ENCODE peak calls at places on chromosome 16, in nine cellular contexts. F is epithelial cell of esophagus, X is lower lobe of right lung, N is HCT116, A is RWPE1, G is bronchial epithelial cell, S is mucosa of descending colon, T is WTC11, L is GM06990. D is an unnamed sample.

GRCh38 chr16:23298290-23298689 is 3.8 kb upstream of the SCNN1B start:
- DNase-seq in F (no peak), X (no peak), N (no peak), A (no peak), G (no peak), S (no peak), T (no peak), L (no peak), D (no peak)

GRCh38 chr16:80466024-80466986 is 74.5 kb upstream of the DYNLRB2 start:
- DNase-seq in F (peak), X (peak), N (peak), A (peak), G (peak), S (peak), T (peak), L (peak), D (peak)

GRCh38 chr16:56013962-56014552 is 138.9 kb upstream of the CES5A start:
- DNase-seq in F (peak), X (peak), N (peak), A (peak), G (peak), S (peak), T (peak), L (no peak), D (peak)

GRCh38 chr16:8890549-8890921 is 8.4 kb downstream of the LITAFD start:
- DNase-seq in F (no peak), X (peak), N (no peak), A (no peak), G (no peak), S (no peak), T (no peak), L (no peak), D (no peak)

GRCh38 chr16:30378236-30379164 is 3.9 kb downstream of the SEPTIN1 start:
- DNase-seq in F (peak), X (peak), N (peak), A (peak), G (peak), S (peak), T (peak), L (peak), D (peak)

GRCh38 chr16:3328643-3329042 is 23.3 kb downstream of the ZNF75A start:
- DNase-seq in F (no peak), X (no peak), N (no peak), A (no peak), G (no peak), S (peak), T (no peak), L (no peak), D (no peak)

GRCh38 chr16:30893082-30893743 is 664 bp downstream of the BCL7C start:
- DNase-seq in F (no peak), X (no peak), N (no peak), A (no peak), G (no peak), S (peak), T (peak), L (no peak), D (no peak)

GRCh38 chr16:88613-89012 is 10.6 kb downstream of the MPG start:
- DNase-seq in F (no peak), X (peak), N (no peak), A (no peak), G (no peak), S (no peak), T (no peak), L (no peak), D (no peak)

GRCh38 chr16:23434380-23434779 is 18.6 kb downstream of the COG7 start:
- DNase-seq in F (peak), X (no peak), N (peak), A (peak), G (peak), S (peak), T (no peak), L (peak), D (no peak)

GRCh38 chr16:61792194-61792904 is 243.9 kb downstream of the CDH8 start:
- DNase-seq in F (peak), X (no peak), N (no peak), A (peak), G (peak), S (no peak), T (no peak), L (no peak), D (no peak)

DNA sequence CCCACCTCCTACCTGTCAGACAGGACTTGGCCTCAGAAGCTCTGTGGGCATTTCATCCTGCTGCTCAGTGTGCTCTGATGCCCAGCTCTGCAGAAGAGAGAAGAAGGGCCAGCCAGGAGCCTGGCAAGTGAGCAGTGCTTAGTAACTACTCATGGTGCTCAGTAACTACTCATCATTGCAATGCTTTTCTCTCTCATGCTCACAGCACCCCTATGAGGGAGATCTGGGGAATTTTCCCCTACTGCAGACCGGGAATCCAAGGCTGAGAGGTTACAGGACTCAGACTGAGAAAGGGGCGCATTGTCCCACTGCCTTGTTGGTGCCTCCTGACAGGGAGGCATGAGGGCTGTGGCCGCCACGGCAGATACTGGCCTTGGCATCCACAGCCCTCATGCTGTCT is 261.1 kb downstream of the C16orf95 start:
- DNase-seq in F (peak), X (no peak), N (no peak), A (no peak), G (no peak), S (no peak), T (no peak), L (no peak), D (no peak)
- TF ChIP-seq CTCF in F (no peak), X (no peak), N (peak), A (no peak), G (no peak), S (no peak), T (no peak), L (no peak), D (no peak)

DNA sequence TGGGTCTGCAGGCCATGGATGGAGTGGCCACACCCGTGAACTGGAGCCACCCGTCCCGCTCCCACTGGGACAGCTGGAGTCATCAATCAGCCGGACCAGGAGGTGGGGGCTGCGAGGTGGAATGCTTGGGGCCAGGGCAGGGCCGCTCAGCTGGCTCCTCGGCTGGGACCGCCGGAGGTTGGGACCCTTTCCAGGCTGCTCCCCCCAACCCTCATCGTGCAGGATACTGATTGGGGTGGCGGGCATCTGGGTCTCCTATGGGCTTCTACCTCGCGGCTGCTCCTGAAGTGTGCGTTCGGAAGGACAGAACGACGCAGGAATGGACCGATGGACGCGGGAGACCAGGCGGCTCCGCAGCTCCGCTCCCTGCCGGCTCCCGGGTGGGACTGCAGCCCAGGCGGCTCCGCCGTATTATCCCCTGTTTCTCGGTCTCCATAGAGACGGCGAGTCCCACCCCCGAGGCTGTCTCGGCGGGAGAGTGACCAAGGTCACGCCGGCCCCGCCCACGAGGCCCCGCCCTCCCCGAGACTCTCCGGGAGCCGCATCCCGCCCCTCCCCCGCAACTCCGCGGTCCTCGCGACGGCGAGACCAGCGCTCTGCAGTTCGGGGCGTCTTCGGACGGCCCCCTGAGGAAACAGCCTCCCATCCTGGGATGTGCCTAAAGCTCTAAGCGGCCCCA is at the start of gene TPPP3:
- DNase-seq in F (peak), X (peak), N (no peak), A (peak), G (peak), S (peak), T (peak), L (no peak), D (peak)
- TF ChIP-seq CTCF in F (peak), X (peak), N (no peak), A (peak), G (peak), S (peak), T (peak), L (no peak), D (peak)

GRCh38 chr16:11140466-11140865 is 115.5 kb downstream of the SOCS1 start:
- DNase-seq in F (no peak), X (no peak), N (no peak), A (no peak), G (no peak), S (no peak), T (no peak), L (no peak), D (no peak)
- TF ChIP-seq CTCF in F (no peak), X (no peak), N (no peak), A (no peak), G (no peak), S (no peak), T (no peak), L (no peak), D (no peak)

GRCh38 chr16:28981517-28981916 is 3.3 kb upstream of the LAT start:
- DNase-seq in F (no peak), X (no peak), N (no peak), A (peak), G (no peak), S (peak), T (peak), L (no peak), D (no peak)
- TF ChIP-seq CTCF in F (peak), X (peak), N (peak), A (peak), G (peak), S (no peak), T (peak), L (peak), D (peak)

GRCh38 chr16:69883744-69884143 is 67.4 kb upstream of the CLEC18A start:
- DNase-seq in F (no peak), X (no peak), N (no peak), A (no peak), G (no peak), S (no peak), T (no peak), L (no peak), D (no peak)

GRCh38 chr16:69886726-69887125 is 64.4 kb upstream of the CLEC18A start:
- DNase-seq in F (no peak), X (no peak), N (no peak), A (no peak), G (no peak), S (no peak), T (no peak), L (no peak), D (no peak)

GRCh38 chr16:69888005-69888560 is 63.1 kb upstream of the CLEC18A start:
- DNase-seq in F (no peak), X (no peak), N (no peak), A (no peak), G (no peak), S (no peak), T (no peak), L (no peak), D (no peak)

GRCh38 chr16:69889295-69889964 is 61.7 kb upstream of the CLEC18A start:
- DNase-seq in F (no peak), X (no peak), N (no peak), A (no peak), G (no peak), S (no peak), T (no peak), L (no peak), D (no peak)

GRCh38 chr16:69885722-69886121 is 65.4 kb upstream of the CLEC18A start:
- DNase-seq in F (no peak), X (no peak), N (no peak), A (no peak), G (no peak), S (no peak), T (no peak), L (no peak), D (no peak)
- TF ChIP-seq CTCF in F (no peak), X (no peak), N (no peak), A (no peak), G (no peak), S (no peak), T (no peak), L (no peak), D (no peak)

GRCh38 chr16:11404608-11405007 is 59.3 kb downstream of the RMI2 start:
- DNase-seq in F (no peak), X (no peak), N (no peak), A (no peak), G (no peak), S (no peak), T (no peak), L (no peak), D (no peak)
- TF ChIP-seq CTCF in F (no peak), X (no peak), N (no peak), A (no peak), G (no peak), S (no peak), T (no peak), L (no peak), D (no peak)

GRCh38 chr16:2276501-2277195 is 8.7 kb upstream of the RNPS1 start:
- DNase-seq in F (no peak), X (no peak), N (no peak), A (no peak), G (no peak), S (no peak), T (no peak), L (no peak), D (no peak)

GRCh38 chr16:2280461-2280860 is 12.5 kb upstream of the RNPS1 start:
- DNase-seq in F (no peak), X (no peak), N (no peak), A (no peak), G (no peak), S (no peak), T (no peak), L (no peak), D (no peak)

GRCh38 chr16:2278956-2279800 is 11.3 kb upstream of the RNPS1 start:
- DNase-seq in F (no peak), X (no peak), N (no peak), A (no peak), G (no peak), S (no peak), T (no peak), L (no peak), D (no peak)

GRCh38 chr16:2277466-2278271 is 9.7 kb upstream of the RNPS1 start:
- DNase-seq in F (no peak), X (no peak), N (no peak), A (no peak), G (no peak), S (no peak), T (no peak), L (no peak), D (no peak)

GRCh38 chr16:2278272-2278608 is 10.3 kb upstream of the RNPS1 start:
- DNase-seq in F (no peak), X (no peak), N (no peak), A (no peak), G (no peak), S (no peak), T (peak), L (no peak), D (no peak)
- TF ChIP-seq CTCF in F (peak), X (no peak), N (peak), A (no peak), G (peak), S (no peak), T (no peak), L (no peak), D (peak)

D was measured in type B pancreatic cell.